ENCODE peak calls at places on chromosomes 12 and 14, in ten cellular contexts. One of them, this sample, is unnamed.

GRCh38 chr12:21502164-21502496 is 541 bp downstream of the GOLT1B start:
- DNase-seq in HEK293T: no peak
- DNase-seq in lower leg skin: peak; percentile 21
- DNase-seq in AML-193: no peak
- DNase-seq in ACHN: peak; percentile 52
- DNase-seq in left cardiac atrium: no peak
- DNase-seq in aorta: peak; percentile 52
- DNase-seq in transverse colon: peak; percentile 20
- DNase-seq in endothelial cell: no peak
- DNase-seq in amygdala: no peak
- DNase-seq in this sample: peak; percentile 54

GRCh38 chr12:26520869-26521268 is 312.1 kb downstream of the ITPR2 start:
- DNase-seq in AML-193: no peak
- DNase-seq in lower leg skin: no peak
- DNase-seq in ACHN: no peak
- DNase-seq in left cardiac atrium: no peak
- DNase-seq in endothelial cell: no peak
- DNase-seq in HEK293T: no peak
- DNase-seq in aorta: no peak
- DNase-seq in transverse colon: no peak
- DNase-seq in amygdala: no peak
- DNase-seq in this sample: no peak

GRCh38 chr14:73462815-73463214 is 4.5 kb upstream of the NUMB start:
- DNase-seq in AML-193: no peak
- DNase-seq in HEK293T: no peak
- DNase-seq in left cardiac atrium: no peak
- DNase-seq in ACHN: no peak
- DNase-seq in amygdala: no peak
- DNase-seq in transverse colon: no peak
- DNase-seq in lower leg skin: no peak
- DNase-seq in aorta: no peak
- DNase-seq in endothelial cell: no peak
- DNase-seq in this sample: no peak

GRCh38 chr14:77039285-77040058 is 11.0 kb upstream of the IRF2BPL start:
- DNase-seq in HEK293T: no peak
- DNase-seq in amygdala: no peak
- DNase-seq in endothelial cell: no peak
- DNase-seq in AML-193: no peak
- DNase-seq in aorta: no peak
- DNase-seq in transverse colon: peak; percentile 39
- DNase-seq in lower leg skin: no peak
- DNase-seq in ACHN: peak; percentile 26
- DNase-seq in left cardiac atrium: no peak
- DNase-seq in this sample: peak; percentile 84

GRCh38 chr12:128114485-128114884 is 152.5 kb upstream of the TMEM132C start:
- DNase-seq in left cardiac atrium: no peak
- DNase-seq in HEK293T: no peak
- DNase-seq in AML-193: no peak
- DNase-seq in endothelial cell: no peak
- DNase-seq in lower leg skin: no peak
- DNase-seq in ACHN: no peak
- DNase-seq in transverse colon: no peak
- DNase-seq in amygdala: no peak
- DNase-seq in aorta: no peak
- DNase-seq in this sample: no peak

GRCh38 chr14:73773441-73774243 is 59.5 kb upstream of the PNMA1 start:
- DNase-seq in transverse colon: no peak
- DNase-seq in endothelial cell: no peak
- DNase-seq in aorta: peak; percentile 9
- DNase-seq in lower leg skin: no peak
- DNase-seq in left cardiac atrium: no peak
- DNase-seq in ACHN: no peak
- DNase-seq in AML-193: no peak
- DNase-seq in amygdala: no peak
- DNase-seq in HEK293T: no peak
- DNase-seq in this sample: no peak

GRCh38 chr12:28489256-28489655 is 299.0 kb downstream of the CCDC91 start:
- DNase-seq in left cardiac atrium: no peak
- DNase-seq in HEK293T: no peak
- DNase-seq in AML-193: no peak
- DNase-seq in transverse colon: no peak
- DNase-seq in aorta: no peak
- DNase-seq in amygdala: no peak
- DNase-seq in ACHN: no peak
- DNase-seq in endothelial cell: no peak
- DNase-seq in lower leg skin: no peak
- DNase-seq in this sample: no peak

GRCh38 chr12:59182191-59182590 is 261.9 kb upstream of the LRIG3 start:
- DNase-seq in lower leg skin: no peak
- DNase-seq in transverse colon: no peak
- DNase-seq in amygdala: no peak
- DNase-seq in ACHN: no peak
- DNase-seq in AML-193: no peak
- DNase-seq in endothelial cell: no peak
- DNase-seq in left cardiac atrium: no peak
- DNase-seq in aorta: no peak
- DNase-seq in HEK293T: no peak
- DNase-seq in this sample: no peak

GRCh38 chr14:60721331-60722162 is 2.6 kb downstream of the SIX4 start:
- DNase-seq in left cardiac atrium: peak; percentile 46
- DNase-seq in transverse colon: peak; percentile 18
- DNase-seq in AML-193: no peak
- DNase-seq in HEK293T: peak; percentile 58
- DNase-seq in lower leg skin: no peak
- DNase-seq in endothelial cell: peak; percentile 61
- DNase-seq in ACHN: peak; percentile 52
- DNase-seq in aorta: peak; percentile 66
- DNase-seq in amygdala: no peak
- DNase-seq in this sample: peak; percentile 85

GRCh38 chr12:119594772-119595445 is 1.3 kb downstream of the TMEM233 start:
- DNase-seq in lower leg skin: no peak
- DNase-seq in aorta: no peak
- DNase-seq in transverse colon: no peak
- DNase-seq in AML-193: no peak
- DNase-seq in amygdala: no peak
- DNase-seq in ACHN: peak; percentile 31
- DNase-seq in left cardiac atrium: peak; percentile 44
- DNase-seq in endothelial cell: peak; percentile 61
- DNase-seq in HEK293T: no peak
- DNase-seq in this sample: peak; percentile 75

GRCh38 chr12:56723889-56724659 is 1.0 kb downstream of the NACA start:
- DNase-seq in left cardiac atrium: peak; percentile 53
- DNase-seq in HEK293T: no peak
- DNase-seq in lower leg skin: peak; percentile 91
- DNase-seq in transverse colon: peak; percentile 59
- DNase-seq in AML-193: no peak
- DNase-seq in ACHN: peak; percentile 57
- DNase-seq in amygdala: no peak
- DNase-seq in aorta: no peak
- DNase-seq in endothelial cell: no peak
- DNase-seq in this sample: no peak

GRCh38 chr12:51636581-51636980 is 45.5 kb downstream of the SCN8A start:
- DNase-seq in transverse colon: no peak
- DNase-seq in aorta: no peak
- DNase-seq in HEK293T: no peak
- DNase-seq in ACHN: no peak
- DNase-seq in endothelial cell: no peak
- DNase-seq in AML-193: peak; percentile 44
- DNase-seq in left cardiac atrium: no peak
- DNase-seq in amygdala: no peak
- DNase-seq in lower leg skin: no peak
- DNase-seq in this sample: no peak

GRCh38 chr12:32586390-32586789 is 92.7 kb upstream of the DNM1L start:
- DNase-seq in transverse colon: no peak
- DNase-seq in ACHN: peak; percentile 32
- DNase-seq in amygdala: no peak
- DNase-seq in lower leg skin: no peak
- DNase-seq in left cardiac atrium: no peak
- DNase-seq in endothelial cell: no peak
- DNase-seq in AML-193: peak; percentile 18
- DNase-seq in aorta: no peak
- DNase-seq in HEK293T: no peak
- DNase-seq in this sample: no peak

GRCh38 chr12:127503221-127503620 is 763.7 kb upstream of the TMEM132C start:
- DNase-seq in amygdala: no peak
- DNase-seq in AML-193: no peak
- DNase-seq in HEK293T: no peak
- DNase-seq in lower leg skin: no peak
- DNase-seq in ACHN: no peak
- DNase-seq in transverse colon: no peak
- DNase-seq in endothelial cell: no peak
- DNase-seq in left cardiac atrium: no peak
- DNase-seq in aorta: no peak
- DNase-seq in this sample: no peak

GRCh38 chr14:69328317-69328716 is 68.4 kb downstream of the GALNT16 start:
- DNase-seq in lower leg skin: no peak
- DNase-seq in HEK293T: no peak
- DNase-seq in amygdala: no peak
- DNase-seq in left cardiac atrium: no peak
- DNase-seq in AML-193: no peak
- DNase-seq in transverse colon: no peak
- DNase-seq in ACHN: no peak
- DNase-seq in endothelial cell: no peak
- DNase-seq in aorta: no peak
- DNase-seq in this sample: no peak

GRCh38 chr14:22973217-22974032 is 8.9 kb downstream of the AJUBA start:
- DNase-seq in AML-193: peak; percentile 33
- DNase-seq in ACHN: peak; percentile 60
- DNase-seq in aorta: no peak
- DNase-seq in amygdala: no peak
- DNase-seq in left cardiac atrium: no peak
- DNase-seq in endothelial cell: peak; percentile 61
- DNase-seq in HEK293T: peak; percentile 61
- DNase-seq in lower leg skin: peak; percentile 45
- DNase-seq in transverse colon: peak; percentile 55
- DNase-seq in this sample: peak; percentile 90

GRCh38 chr14:76011959-76012802 is 26.6 kb downstream of the IFT43 start:
- DNase-seq in aorta: peak; percentile 80
- DNase-seq in transverse colon: no peak
- DNase-seq in HEK293T: no peak
- DNase-seq in ACHN: no peak
- DNase-seq in left cardiac atrium: peak; percentile 40
- DNase-seq in endothelial cell: no peak
- DNase-seq in AML-193: no peak
- DNase-seq in lower leg skin: no peak
- DNase-seq in amygdala: no peak
- DNase-seq in this sample: no peak

GRCh38 chr14:52355016-52355430 is 40.9 kb downstream of the PTGER2 start:
- DNase-seq in HEK293T: no peak
- DNase-seq in left cardiac atrium: no peak
- DNase-seq in lower leg skin: no peak
- DNase-seq in ACHN: peak; percentile 74
- DNase-seq in aorta: no peak
- DNase-seq in endothelial cell: no peak
- DNase-seq in amygdala: no peak
- DNase-seq in transverse colon: no peak
- DNase-seq in AML-193: no peak
- DNase-seq in this sample: no peak

GRCh38 chr14:43406936-43407335 is 1100.1 kb downstream of the FSCB start:
- DNase-seq in AML-193: no peak
- DNase-seq in HEK293T: no peak
- DNase-seq in transverse colon: no peak
- DNase-seq in left cardiac atrium: no peak
- DNase-seq in amygdala: no peak
- DNase-seq in endothelial cell: no peak
- DNase-seq in ACHN: no peak
- DNase-seq in aorta: no peak
- DNase-seq in lower leg skin: no peak
- DNase-seq in this sample: no peak

GRCh38 chr14:32933943-32934890 is 4.5 kb upstream of the NPAS3 start:
- DNase-seq in transverse colon: no peak
- DNase-seq in HEK293T: peak; percentile 59
- DNase-seq in endothelial cell: peak; percentile 38
- DNase-seq in amygdala: no peak
- DNase-seq in aorta: peak; percentile 46
- DNase-seq in ACHN: no peak
- DNase-seq in left cardiac atrium: no peak
- DNase-seq in AML-193: no peak
- DNase-seq in lower leg skin: no peak
- DNase-seq in this sample: peak; percentile 86

GRCh38 chr12:54419088-54419887 is at the start of gene ITGA5:
- DNase-seq in amygdala: no peak
- DNase-seq in AML-193: peak; percentile 19
- DNase-seq in left cardiac atrium: peak; percentile 90
- DNase-seq in transverse colon: peak; percentile 73
- DNase-seq in HEK293T: peak; percentile 73
- DNase-seq in endothelial cell: peak; percentile 54
- DNase-seq in lower leg skin: peak; percentile 81
- DNase-seq in aorta: peak; percentile 92
- DNase-seq in ACHN: peak; percentile 87
- DNase-seq in this sample: peak; percentile 98

GRCh38 chr12:110661337-110661972 is 27.5 kb downstream of the HVCN1 start:
- DNase-seq in amygdala: no peak
- DNase-seq in endothelial cell: no peak
- DNase-seq in AML-193: no peak
- DNase-seq in ACHN: no peak
- DNase-seq in aorta: peak; percentile 68
- DNase-seq in transverse colon: peak; percentile 66
- DNase-seq in HEK293T: no peak
- DNase-seq in left cardiac atrium: no peak
- DNase-seq in lower leg skin: peak; percentile 48
- DNase-seq in this sample: no peak

GRCh38 chr12:31702047-31702446 is 26.8 kb downstream of the AMN1 start:
- DNase-seq in HEK293T: no peak
- DNase-seq in transverse colon: no peak
- DNase-seq in amygdala: no peak
- DNase-seq in lower leg skin: no peak
- DNase-seq in aorta: no peak
- DNase-seq in AML-193: no peak
- DNase-seq in left cardiac atrium: no peak
- DNase-seq in ACHN: peak; percentile 35
- DNase-seq in endothelial cell: no peak
- DNase-seq in this sample: peak; percentile 54

GRCh38 chr14:24329073-24329663 is 5.7 kb downstream of the ADCY4 start:
- DNase-seq in left cardiac atrium: no peak
- DNase-seq in HEK293T: no peak
- DNase-seq in lower leg skin: no peak
- DNase-seq in ACHN: no peak
- DNase-seq in amygdala: no peak
- DNase-seq in transverse colon: no peak
- DNase-seq in AML-193: peak; percentile 22
- DNase-seq in aorta: no peak
- DNase-seq in endothelial cell: no peak
- DNase-seq in this sample: peak; percentile 66

GRCh38 chr12:12194206-12194605 is 72.6 kb downstream of the LRP6 start:
- DNase-seq in left cardiac atrium: no peak
- DNase-seq in ACHN: peak; percentile 54
- DNase-seq in amygdala: no peak
- DNase-seq in endothelial cell: no peak
- DNase-seq in HEK293T: no peak
- DNase-seq in AML-193: no peak
- DNase-seq in transverse colon: no peak
- DNase-seq in aorta: no peak
- DNase-seq in lower leg skin: no peak
- DNase-seq in this sample: peak; percentile 63

GRCh38 chr14:105442125-105442524 is 22.5 kb downstream of the MTA1 start:
- DNase-seq in left cardiac atrium: no peak
- DNase-seq in ACHN: no peak
- DNase-seq in amygdala: no peak
- DNase-seq in endothelial cell: no peak
- DNase-seq in HEK293T: no peak
- DNase-seq in lower leg skin: no peak
- DNase-seq in aorta: no peak
- DNase-seq in transverse colon: no peak
- DNase-seq in AML-193: no peak
- DNase-seq in this sample: no peak

GRCh38 chr12:6899837-6900519 is 4.6 kb upstream of the LRRC23 start:
- DNase-seq in endothelial cell: no peak
- DNase-seq in HEK293T: no peak
- DNase-seq in ACHN: no peak
- DNase-seq in left cardiac atrium: peak; percentile 69
- DNase-seq in aorta: peak; percentile 88
- DNase-seq in lower leg skin: peak; percentile 62
- DNase-seq in AML-193: peak; percentile 72
- DNase-seq in transverse colon: peak; percentile 85
- DNase-seq in amygdala: peak; percentile 33
- DNase-seq in this sample: no peak

GRCh38 chr14:99035268-99035667 is 236.7 kb downstream of the BCL11B start:
- DNase-seq in aorta: peak; percentile 87
- DNase-seq in ACHN: no peak
- DNase-seq in HEK293T: no peak
- DNase-seq in left cardiac atrium: peak; percentile 64
- DNase-seq in amygdala: no peak
- DNase-seq in transverse colon: peak; percentile 41
- DNase-seq in endothelial cell: no peak
- DNase-seq in lower leg skin: peak; percentile 69
- DNase-seq in AML-193: peak; percentile 23
- DNase-seq in this sample: peak; percentile 91